ENCODE peak calls at places on chromosomes 1 and 21, in ten cellular contexts. C, O, U, D, M, P, B, E, Y and T are unnamed samples.

GRCh38 chr21:45135122-45135521 is 60.7 kb downstream of the ADARB1 start:
- DNase-seq in C (no peak), O (no peak), U (no peak), D (no peak), M (no peak), P (no peak), B (no peak), E (no peak), Y (no peak), T (no peak)

GRCh38 chr1:208431721-208432120 is 187.5 kb upstream of the PLXNA2 start:
- DNase-seq in C (no peak), O (no peak), U (no peak), D (no peak), M (no peak), P (no peak), B (no peak), E (no peak), Y (no peak), T (no peak)

GRCh38 chr1:1534401-1535145 is 5.9 kb downstream of the TMEM240 start:
- DNase-seq in C (no peak), O (no peak), U (no peak), D (no peak), M (no peak), P (no peak), B (no peak), E (no peak), Y (no peak), T (no peak)

GRCh38 chr1:186325239-186325638 is 49.8 kb downstream of the TPR start:
- DNase-seq in C (no peak), O (peak; percentile 4), U (peak; percentile 2), D (no peak), M (no peak), P (no peak), B (peak; percentile 31), E (no peak), Y (peak; percentile 43), T (no peak)

GRCh38 chr21:45905196-45905595 is 76.4 kb upstream of the COL6A1 start:
- DNase-seq in C (no peak), O (no peak), U (no peak), D (no peak), M (no peak), P (no peak), B (no peak), E (no peak), Y (no peak), T (no peak)

GRCh38 chr21:44702973-44703730 is 6.2 kb downstream of the KRTAP10-12 start:
- DNase-seq in C (peak; percentile 18), O (peak; percentile 55), U (no peak), D (no peak), M (no peak), P (no peak), B (no peak), E (no peak), Y (no peak), T (no peak)

GRCh38 chr1:231576804-231577718 is 48.6 kb downstream of the TSNAX start:
- DNase-seq in C (no peak), O (peak; percentile 80), U (no peak), D (no peak), M (no peak), P (no peak), B (no peak), E (no peak), Y (no peak), T (no peak)

GRCh38 chr1:10060311-10061100 is 27.7 kb downstream of the UBE4B start:
- DNase-seq in C (no peak), O (no peak), U (no peak), D (no peak), M (no peak), P (no peak), B (peak; percentile 16), E (no peak), Y (no peak), T (no peak)

GRCh38 chr1:209815931-209816338 is 10.0 kb upstream of the IRF6 start:
- DNase-seq in C (no peak), O (no peak), U (no peak), D (no peak), M (no peak), P (no peak), B (no peak), E (peak; percentile 93), Y (peak; percentile 3), T (no peak)

GRCh38 chr1:3515774-3516480 is 61.5 kb downstream of the ARHGEF16 start:
- DNase-seq in C (peak; percentile 70), O (no peak), U (no peak), D (no peak), M (no peak), P (no peak), B (no peak), E (peak; percentile 26), Y (no peak), T (no peak)

GRCh38 chr21:43689556-43690337 is 29.2 kb upstream of the PDXK start:
- DNase-seq in C (no peak), O (no peak), U (no peak), D (no peak), M (no peak), P (no peak), B (no peak), E (no peak), Y (no peak), T (no peak)

GRCh38 chr1:227042292-227042691 is 102.2 kb downstream of the COQ8A start:
- DNase-seq in C (no peak), O (no peak), U (no peak), D (no peak), M (no peak), P (no peak), B (no peak), E (no peak), Y (no peak), T (no peak)

GRCh38 chr1:225778412-225778669 is 715 bp downstream of the SRP9 start:
- DNase-seq in C (no peak), O (no peak), U (no peak), D (no peak), M (no peak), P (no peak), B (no peak), E (no peak), Y (no peak), T (no peak)

GRCh38 chr1:179586107-179586823 is 5.4 kb upstream of the TDRD5 start:
- DNase-seq in C (peak; percentile 93), O (no peak), U (no peak), D (no peak), M (peak; percentile 69), P (peak; percentile 85), B (peak; percentile 32), E (peak; percentile 55), Y (peak; percentile 78), T (peak; percentile 65)

GRCh38 chr1:18957136-18957521 is 653 bp upstream of the IFFO2 start:
- DNase-seq in C (peak; percentile 70), O (no peak), U (no peak), D (no peak), M (no peak), P (no peak), B (no peak), E (no peak), Y (peak; percentile 54), T (no peak)

GRCh38 chr1:159889821-159890252 is 10.1 kb downstream of the CFAP45 start:
- DNase-seq in C (peak; percentile 39), O (no peak), U (no peak), D (no peak), M (no peak), P (no peak), B (peak; percentile 94), E (no peak), Y (no peak), T (no peak)

GRCh38 chr1:101291562-101292035 is 54.8 kb downstream of the S1PR1 start:
- DNase-seq in C (no peak), O (peak; percentile 83), U (no peak), D (no peak), M (no peak), P (no peak), B (peak; percentile 93), E (no peak), Y (no peak), T (no peak)

GRCh38 chr1:232737917-232738316 is 67.3 kb upstream of the MAP10 start:
- DNase-seq in C (no peak), O (no peak), U (no peak), D (no peak), M (no peak), P (no peak), B (no peak), E (no peak), Y (no peak), T (no peak)

GRCh38 chr1:173122958-173123852 is 72.5 kb upstream of the TNFSF18 start:
- DNase-seq in C (peak; percentile 4), O (peak; percentile 93), U (no peak), D (peak; percentile 7), M (peak; percentile 62), P (peak; percentile 45), B (peak; percentile 65), E (peak; percentile 79), Y (peak; percentile 61), T (peak; percentile 61)
- TF ChIP-seq POLR2AphosphoS5 in C (peak; percentile 36), O (peak; percentile 42), U (no peak), D (no peak), M (peak; percentile 73), P (peak; percentile 57), B (no peak), E (peak; percentile 67), Y (no peak), T (no peak)

DNA sequence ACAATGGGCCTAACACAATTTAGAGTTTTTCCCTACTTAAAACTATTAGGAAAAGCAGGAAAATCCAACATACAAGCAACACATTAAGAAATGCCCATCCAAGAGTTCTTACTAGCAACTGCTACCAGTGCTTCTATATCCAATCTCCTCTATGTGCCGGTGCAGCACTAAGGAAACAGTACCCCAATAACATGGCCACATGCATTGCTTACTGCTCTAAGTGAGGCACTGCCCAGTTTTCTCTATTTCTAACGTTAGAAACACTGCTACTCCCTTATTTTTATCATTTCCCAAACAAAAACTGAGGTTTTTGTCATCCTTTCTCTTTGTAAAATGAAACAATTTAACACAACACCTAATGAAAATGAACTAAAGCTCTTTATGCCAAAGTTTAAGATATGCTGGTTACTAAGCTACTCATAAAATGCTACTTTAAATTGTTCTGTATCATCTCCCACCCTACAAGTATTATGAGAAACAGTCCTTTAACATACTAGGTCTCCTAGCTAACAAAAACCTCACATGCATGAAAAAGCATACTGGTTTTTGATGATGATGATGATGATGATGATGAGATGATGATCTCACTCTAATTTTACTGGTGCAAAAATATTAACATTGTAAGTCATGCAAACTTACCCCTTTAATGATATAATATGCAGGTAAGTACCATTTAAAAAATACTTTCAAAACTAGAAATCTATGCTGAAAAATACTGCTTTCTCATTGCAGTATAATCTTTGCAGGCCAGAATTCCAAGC is 90.7 kb upstream of the TTC39A start:
- DNase-seq in C (no peak), O (no peak), U (no peak), D (no peak), M (no peak), P (no peak), B (no peak), E (no peak), Y (peak; percentile 27), T (no peak)
- H3K4me3 ChIP-seq in C (peak overlapping the region; percentile 35), O (no peak overlapping the region), U (no peak overlapping the region), D (peak overlapping the region; percentile 41), M (no peak overlapping the region), P (no peak overlapping the region), B (no peak overlapping the region), E (no peak overlapping the region), Y (peak overlapping the region; percentile 47), T (no peak overlapping the region)

GRCh38 chr1:92784051-92784638 is 763 bp downstream of the EVI5 start:
- DNase-seq in C (no peak), O (peak; percentile 9), U (no peak), D (no peak), M (no peak), P (peak; percentile 31), B (peak; percentile 62), E (peak; percentile 20), Y (peak; percentile 28), T (peak; percentile 30)
- TF ChIP-seq POLR2AphosphoS5 in C (no peak), O (no peak), U (no peak), D (no peak), M (no peak), P (no peak), B (no peak), E (no peak), Y (no peak), T (no peak)

GRCh38 chr1:206469411-206469932 is 804 bp upstream of the IKBKE start:
- DNase-seq in C (no peak), O (no peak), U (no peak), D (no peak), M (no peak), P (peak; percentile 43), B (no peak), E (no peak), Y (peak; percentile 9), T (peak; percentile 70)
- H3K4me3 ChIP-seq in C (no peak overlapping the region), O (peak overlapping the region; percentile 89), U (peak overlapping the region; percentile 66), D (no peak overlapping the region), M (no peak overlapping the region), P (peak overlapping the region; percentile 82), B (no peak overlapping the region), E (no peak overlapping the region), Y (no peak overlapping the region), T (no peak overlapping the region)